ENCODE peak calls at places on chromosomes 3 and 15, in five cellular contexts. Q is mesothelial cell of epicardium; X is iris pigment epithelial cell; D is fibroblast of pulmonary artery; W is activated T-helper 1 cell treated with anti-CD3 and anti-CD28 coated beads, Interleukin-2, amount 50 U/mL, for 16 hours. Z is an unnamed sample.

GRCh38 chr3:170761103-170761502 is 108.9 kb downstream of the RPL22L1 start:
- DNase-seq in Q (no peak), X (no peak), D (no peak), W (no peak), Z (no peak)

GRCh38 chr3:13019243-13019701 is 54.0 kb downstream of the IQSEC1 start:
- DNase-seq in Q (no peak), X (peak; percentile 73), D (peak; percentile 71), W (no peak), Z (no peak)

GRCh38 chr15:89136818-89137772 is 48.8 kb downstream of the ABHD2 start:
- DNase-seq in Q (no peak), X (no peak), D (no peak), W (no peak), Z (no peak)

GRCh38 chr3:112973325-112974177 is 1.4 kb downstream of the CD200R1 start:
- DNase-seq in Q (no peak), X (no peak), D (no peak), W (no peak), Z (no peak)

GRCh38 chr3:17638351-17638750 is 104.1 kb downstream of the TBC1D5 start:
- DNase-seq in Q (no peak), X (peak; percentile 62), D (peak; percentile 51), W (no peak), Z (no peak)

GRCh38 chr15:89179966-89180875 is 41.2 kb downstream of the RLBP1 start:
- DNase-seq in Q (no peak), X (peak; percentile 54), D (peak; percentile 20), W (no peak), Z (no peak)

GRCh38 chr3:110814170-110815007 is 257.2 kb upstream of the NECTIN3 start:
- DNase-seq in Q (no peak), X (peak; percentile 98), D (peak; percentile 79), W (no peak), Z (no peak)

GRCh38 chr3:177085784-177086183 is 111.5 kb downstream of the TBL1XR1 start:
- DNase-seq in Q (no peak), X (no peak), D (no peak), W (no peak), Z (no peak)

GRCh38 chr15:51310064-51310463 is 28.3 kb downstream of the CYP19A1 start:
- DNase-seq in Q (no peak), X (peak; percentile 49), D (peak; percentile 83), W (no peak), Z (no peak)

GRCh38 chr15:36029606-36030005 is 483.6 kb upstream of the DPH6 start:
- DNase-seq in Q (no peak), X (peak; percentile 75), D (peak; percentile 67), W (no peak), Z (no peak)

GRCh38 chr3:150495563-150496168 is 50.6 kb downstream of the SERP1 start:
- DNase-seq in Q (no peak), X (peak; percentile 48), D (peak; percentile 77), W (no peak), Z (peak; percentile 58)

GRCh38 chr3:8911781-8912180 is 51.5 kb downstream of the RAD18 start:
- DNase-seq in Q (no peak), X (no peak), D (no peak), W (no peak), Z (no peak)

GRCh38 chr3:98099848-98100247 is 12.9 kb downstream of the OR5AC2 start:
- DNase-seq in Q (no peak), X (no peak), D (no peak), W (no peak), Z (no peak)

GRCh38 chr15:52164631-52165265 is 26.4 kb downstream of the GNB5 start:
- DNase-seq in Q (no peak), X (no peak), D (no peak), W (no peak), Z (no peak)

GRCh38 chr15:41967506-41968206 is 4.7 kb downstream of the EHD4 start:
- DNase-seq in Q (no peak), X (peak; percentile 49), D (peak; percentile 73), W (no peak), Z (no peak)

GRCh38 chr3:141257971-141258370 is 26.3 kb downstream of the PXYLP1 start:
- DNase-seq in Q (no peak), X (no peak), D (no peak), W (no peak), Z (no peak)

Z was measured in NCI-H146.